ENCODE peak calls at places on chromosome 15, in five cellular contexts. Q, B, Y, A and R are unnamed samples. For H3K9me3, the result is how much of the 10 kb centered on the place peaks cover.

GRCh38 chr15:38647683-38648082 is 83.1 kb upstream of the RASGRP1 start:
- DNase-seq in Q (peak), B (peak), Y (no peak), A (peak), R (no peak)

GRCh38 chr15:74955796-74956647 is 550 bp downstream of the RPP25 start:
- DNase-seq in Q (peak), B (peak), Y (peak), A (peak), R (peak)

GRCh38 chr15:36362508-36362907 is 216.9 kb upstream of the CDIN1 start:
- DNase-seq in Q (peak), B (no peak), Y (no peak), A (no peak), R (no peak)

GRCh38 chr15:74451322-74451721 is 9.6 kb downstream of the UBL7 start:
- DNase-seq in Q (no peak), B (no peak), Y (no peak), A (no peak), R (no peak)

GRCh38 chr15:85706779-85707518 is 87.8 kb downstream of the KLHL25 start:
- DNase-seq in Q (no peak), B (no peak), Y (peak), A (no peak), R (peak)

GRCh38 chr15:90400005-90400758 is 12.1 kb downstream of the IQGAP1 start:
- DNase-seq in Q (no peak), B (no peak), Y (no peak), A (no peak), R (no peak)

GRCh38 chr15:34799149-34799824 is 3.9 kb upstream of the ACTC1 start:
- DNase-seq in Q (peak), B (peak), Y (no peak), A (peak), R (no peak)

GRCh38 chr15:82810061-82810862 is 834 bp downstream of the WHAMM start:
- DNase-seq in Q (peak), B (peak), Y (peak), A (peak), R (peak)

GRCh38 chr15:29920515-29920914 is 98.2 kb upstream of the TJP1 start:
- DNase-seq in Q (no peak), B (peak), Y (peak), A (no peak), R (no peak)

GRCh38 chr15:74565381-74566085 is 24.5 kb downstream of the ARID3B start:
- DNase-seq in Q (no peak), B (no peak), Y (no peak), A (peak), R (no peak)

GRCh38 chr15:39084683-39085530 is 496.0 kb upstream of the THBS1 start:
- DNase-seq in Q (no peak), B (peak), Y (no peak), A (no peak), R (no peak)

GRCh38 chr15:36053746-36054145 is 507.8 kb upstream of the DPH6 start:
- DNase-seq in Q (no peak), B (no peak), Y (no peak), A (no peak), R (no peak)

GRCh38 chr15:90837052-90837621 is 31.3 kb upstream of the FURIN start:
- DNase-seq in Q (no peak), B (no peak), Y (no peak), A (no peak), R (no peak)

GRCh38 chr15:60982249-60982932 is 246.7 kb downstream of the RORA start:
- DNase-seq in Q (no peak), B (no peak), Y (no peak), A (no peak), R (no peak)

GRCh38 chr15:47246317-47246716 is 471.0 kb upstream of the SEMA6D start:
- DNase-seq in Q (no peak), B (no peak), Y (no peak), A (no peak), R (no peak)

GRCh38 chr15:95162069-95162468 is 930.7 kb downstream of the MCTP2 start:
- DNase-seq in Q (no peak), B (no peak), Y (no peak), A (no peak), R (no peak)

GRCh38 chr15:92421980-92422379 is 28.3 kb downstream of the ST8SIA2 start:
- DNase-seq in Q (no peak), B (no peak), Y (no peak), A (no peak), R (no peak)

GRCh38 chr15:61794881-61795280 is 265.4 kb downstream of the VPS13C start:
- DNase-seq in Q (no peak), B (no peak), Y (no peak), A (no peak), R (no peak)

GRCh38 chr15:99464137-99464536 is 101.6 kb upstream of the MEF2A start:
- DNase-seq in Q (no peak), B (no peak), Y (no peak), A (no peak), R (no peak)

GRCh38 chr15:72685301-72685924 is 569 bp downstream of the HIGD2B start:
- DNase-seq in Q (no peak), B (no peak), Y (no peak), A (peak), R (no peak)

GRCh38 chr15:98428253-98428989 is 219.9 kb upstream of the IGF1R start:
- DNase-seq in Q (peak), B (peak), Y (peak), A (peak), R (peak)

GRCh38 chr15:75034615-75035014 is 11.2 kb downstream of the PPCDC start:
- DNase-seq in Q (no peak), B (no peak), Y (peak), A (no peak), R (no peak)

GRCh38 chr15:89824607-89824867 is 9.9 kb upstream of the ANPEP start:
- DNase-seq in Q (no peak), B (no peak), Y (no peak), A (no peak), R (no peak)

GRCh38 chr15:33107950-33108349 is 86.6 kb downstream of the FMN1 start:
- DNase-seq in Q (no peak), B (no peak), Y (no peak), A (no peak), R (no peak)

GRCh38 chr15:34855397-34855796 is 60.0 kb upstream of the ACTC1 start:
- DNase-seq in Q (no peak), B (peak), Y (no peak), A (no peak), R (no peak)

GRCh38 chr15:37050345-37050744 is 50.0 kb downstream of the MEIS2 start:
- DNase-seq in Q (no peak), B (no peak), Y (no peak), A (no peak), R (no peak)

GRCh38 chr15:93146601-93147000 is 57.6 kb upstream of the RGMA start:
- DNase-seq in Q (no peak), B (no peak), Y (no peak), A (no peak), R (no peak)

GRCh38 chr15:25070357-25070963 is 115.7 kb downstream of the SNRPN start:
- DNase-seq in Q (no peak), B (no peak), Y (no peak), A (no peak), R (no peak)
- H3K9me3 ChIP-seq in Q (under half), B (half or more), Y (half or more), A (half or more), R (half or more)

DNA sequence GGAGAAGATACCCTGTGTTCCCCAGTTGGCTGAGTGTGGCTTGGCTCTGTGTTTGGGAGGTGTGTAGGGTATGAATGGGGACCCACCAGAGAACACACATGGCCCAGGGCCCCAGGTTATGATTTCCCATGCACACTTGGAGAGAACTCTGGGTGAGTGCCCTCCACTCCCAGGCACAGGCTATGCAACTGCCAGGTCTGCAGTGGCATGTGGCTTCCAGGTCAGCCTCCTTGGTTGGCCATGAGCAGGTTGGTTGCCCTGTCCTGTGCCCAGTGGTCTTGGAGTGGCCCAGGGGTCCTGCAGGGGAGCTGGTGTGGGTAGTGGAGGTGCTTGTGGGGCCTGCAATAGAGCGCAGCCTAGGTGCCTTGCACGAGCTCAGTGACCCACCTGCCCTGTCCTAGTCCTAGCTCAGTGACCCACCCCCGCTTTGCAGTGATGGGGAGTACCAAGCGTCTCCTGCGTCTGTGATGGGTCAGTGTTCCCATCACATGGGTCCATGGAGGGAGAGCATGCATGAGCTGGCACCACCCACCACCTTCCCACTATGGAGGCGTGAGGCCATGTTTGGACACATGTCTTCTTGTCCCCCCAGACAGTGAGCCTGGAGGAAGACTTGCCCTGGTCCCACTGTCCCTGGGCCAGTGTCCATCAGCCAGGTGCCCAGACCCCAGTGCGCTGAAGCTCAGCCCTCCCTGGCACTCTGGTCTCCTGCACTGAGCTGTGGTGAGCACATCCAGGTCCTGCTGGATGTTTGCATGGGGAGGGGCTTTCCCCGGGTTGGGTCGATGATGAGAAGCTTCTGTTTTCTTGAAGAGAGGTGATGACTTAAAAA is 217.3 kb downstream of the SNRPN start:
- DNase-seq in Q (no peak), B (no peak), Y (peak), A (no peak), R (no peak)
- H3K9me3 ChIP-seq in Q (under half), B (under half), Y (under half), A (under half), R (under half)

DNA sequence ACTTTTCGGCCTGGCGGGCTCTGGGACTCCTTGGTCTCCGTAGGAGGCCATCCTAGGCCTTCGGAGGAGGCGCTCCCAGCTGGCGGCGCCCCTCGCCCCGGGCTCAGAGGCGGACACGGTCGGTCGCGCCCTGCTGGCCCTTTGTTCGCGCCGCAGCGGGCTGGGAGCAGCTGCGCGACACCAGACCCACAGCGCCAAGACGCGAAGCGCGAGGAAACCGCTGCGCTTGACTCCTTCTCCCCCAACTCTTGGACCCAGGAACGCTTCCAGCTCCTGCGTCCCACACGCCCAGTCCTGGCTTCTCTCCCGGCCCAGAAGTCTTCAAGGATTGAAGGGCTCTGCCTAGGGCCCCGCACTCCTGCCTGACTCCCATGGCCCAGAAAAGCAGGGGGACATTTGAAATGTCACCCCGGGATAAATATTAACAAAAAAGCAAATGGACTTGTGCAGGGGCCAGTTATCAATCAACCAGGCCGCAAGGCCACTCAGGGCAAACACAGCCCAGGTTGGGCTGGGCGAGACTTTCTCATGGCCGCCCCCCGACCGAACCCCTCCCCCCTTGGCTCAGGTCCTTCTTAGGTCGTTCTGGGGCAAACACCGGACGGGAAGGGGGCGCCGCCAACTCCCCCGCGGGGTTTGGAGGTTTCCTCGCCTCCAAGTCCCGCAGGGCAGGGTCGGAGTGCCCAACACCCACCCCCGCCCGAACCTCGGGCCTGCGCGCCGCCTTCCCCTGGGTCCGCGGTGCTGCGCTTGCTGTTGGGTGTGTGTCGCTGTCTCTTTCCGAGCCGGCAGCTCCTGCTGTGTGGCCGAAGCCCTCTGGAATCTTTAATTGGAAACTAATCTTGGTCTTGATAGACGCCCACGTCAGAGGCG is 5.1 kb downstream of the ONECUT1 start:
- DNase-seq in Q (no peak), B (no peak), Y (no peak), A (peak), R (no peak)
- H3K9me3 ChIP-seq in Q (under half), B (under half), Y (under half), A (under half), R (under half)

GRCh38 chr15:51051776-51052175 is 42.9 kb downstream of the TNFAIP8L3 start:
- DNase-seq in Q (no peak), B (no peak), Y (peak), A (no peak), R (no peak)

GRCh38 chr15:51046016-51046415 is 48.7 kb downstream of the TNFAIP8L3 start:
- DNase-seq in Q (no peak), B (no peak), Y (no peak), A (no peak), R (no peak)

GRCh38 chr15:51044037-51044712 is 50.5 kb downstream of the TNFAIP8L3 start:
- DNase-seq in Q (no peak), B (no peak), Y (no peak), A (no peak), R (no peak)

GRCh38 chr15:51046799-51047449 is 47.8 kb downstream of the TNFAIP8L3 start:
- DNase-seq in Q (no peak), B (no peak), Y (no peak), A (no peak), R (no peak)

GRCh38 chr15:51048308-51048707 is 46.4 kb downstream of the TNFAIP8L3 start:
- DNase-seq in Q (no peak), B (no peak), Y (no peak), A (no peak), R (no peak)
- H3K9me3 ChIP-seq in Q (under half), B (under half), Y (under half), A (under half), R (under half)

GRCh38 chr15:48555244-48555804 is 90.2 kb downstream of the FBN1 start:
- DNase-seq in Q (no peak), B (no peak), Y (no peak), A (no peak), R (no peak)

GRCh38 chr15:48557335-48557734 is 88.2 kb downstream of the FBN1 start:
- DNase-seq in Q (no peak), B (no peak), Y (no peak), A (no peak), R (no peak)

GRCh38 chr15:48554112-48554511 is 91.4 kb downstream of the FBN1 start:
- DNase-seq in Q (no peak), B (no peak), Y (no peak), A (no peak), R (no peak)

GRCh38 chr15:48553559-48553958 is 92.0 kb downstream of the FBN1 start:
- DNase-seq in Q (no peak), B (no peak), Y (no peak), A (no peak), R (no peak)

GRCh38 chr15:48556159-48556897 is 89.2 kb downstream of the FBN1 start:
- DNase-seq in Q (no peak), B (no peak), Y (no peak), A (no peak), R (no peak)
- H3K9me3 ChIP-seq in Q (under half), B (under half), Y (under half), A (under half), R (under half)

DNA sequence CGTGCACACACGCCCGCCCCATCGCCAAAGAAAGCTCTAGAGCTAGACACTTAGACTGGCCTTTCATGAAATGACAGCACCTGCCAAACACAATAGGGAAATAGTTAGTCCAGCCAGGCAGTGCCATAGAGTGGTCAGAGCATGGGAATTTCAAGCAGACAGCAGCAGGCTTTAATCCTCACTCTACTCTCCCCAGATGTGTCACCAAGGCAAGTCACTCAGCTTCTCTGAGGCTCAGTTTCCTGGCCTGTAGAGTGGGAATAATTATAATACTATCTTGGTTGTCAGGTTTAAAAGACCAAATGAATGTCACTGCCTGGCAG is 59.3 kb downstream of the LIPC start:
- DNase-seq in Q (no peak), B (no peak), Y (no peak), A (no peak), R (no peak)
- H3K9me3 ChIP-seq in Q (under half), B (under half), Y (under half), A (under half), R (under half)

GRCh38 chr15:24879492-24879891 is 75.3 kb upstream of the SNRPN start:
- DNase-seq in Q (no peak), B (no peak), Y (no peak), A (no peak), R (no peak)
- H3K9me3 ChIP-seq in Q (under half), B (under half), Y (under half), A (under half), R (under half)

DNA sequence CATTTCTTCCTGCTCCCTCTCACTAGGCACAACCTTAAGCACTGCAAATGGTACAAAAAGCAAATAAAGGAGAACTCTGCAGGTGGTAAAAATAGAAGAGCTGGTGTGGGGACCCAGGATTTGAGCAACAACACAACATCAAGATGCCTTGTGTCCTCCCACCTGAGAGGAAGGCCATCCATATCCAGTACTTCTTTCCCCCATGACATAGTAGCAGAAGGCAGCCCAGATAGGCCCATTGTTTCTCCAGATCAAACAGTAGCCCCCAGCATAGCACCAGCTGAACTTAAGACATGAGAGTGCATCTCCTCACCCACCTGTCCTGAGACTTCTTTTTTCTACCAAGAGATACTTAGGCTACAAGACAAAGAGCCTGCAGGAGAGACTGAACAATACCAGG is 180.5 kb downstream of the GOLGA6L6 start:
- DNase-seq in Q (no peak), B (no peak), Y (no peak), A (no peak), R (no peak)
- H3K9me3 ChIP-seq in Q (under half), B (under half), Y (under half), A (half or more), R (under half)

DNA sequence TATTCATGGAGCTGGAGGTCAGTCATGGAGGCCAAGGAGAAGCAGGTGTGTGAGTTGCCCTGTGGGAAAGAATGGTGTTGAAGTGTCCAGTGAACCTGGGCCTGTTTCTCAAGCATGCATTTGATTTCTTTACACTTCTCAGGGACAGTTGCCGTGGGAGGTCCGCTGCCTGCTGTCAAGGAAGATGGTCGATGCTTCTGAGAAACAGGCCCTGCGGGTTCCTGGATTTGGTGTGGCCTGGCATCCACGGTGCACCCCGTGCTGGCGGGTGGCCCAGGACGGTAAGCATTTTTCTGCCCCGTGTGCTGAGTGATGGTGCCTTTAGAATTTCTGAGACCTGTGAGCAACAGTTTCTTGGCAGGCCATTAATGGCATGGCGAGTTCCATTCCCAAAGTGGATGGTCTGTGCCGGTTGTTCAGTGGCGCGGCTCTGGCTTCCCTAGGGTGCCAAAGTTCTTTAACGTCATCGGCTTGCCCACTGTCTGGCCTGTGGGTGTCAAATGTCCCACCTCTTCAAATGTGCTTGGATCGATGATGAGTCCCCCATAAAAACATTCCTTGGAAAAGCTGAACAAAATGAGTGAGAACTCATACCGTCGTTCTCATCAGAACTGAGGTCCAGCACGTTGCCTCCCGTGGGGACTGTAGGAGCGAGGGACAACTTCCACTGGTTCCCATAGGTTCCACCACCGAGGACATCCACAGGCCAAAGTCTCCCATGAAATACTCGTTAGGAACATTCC is 107.2 kb downstream of the SNRPN start:
- DNase-seq in Q (no peak), B (no peak), Y (peak), A (no peak), R (no peak)
- H3K9me3 ChIP-seq in Q (under half), B (half or more), Y (half or more), A (under half), R (half or more)